ENCODE peak calls at places on chromosomes 4 and X, in five cellular contexts. A, D, N, T and W are unnamed samples.

GRCh38 chrX:108264376-108264775 is 172.8 kb downstream of the ATG4A start:
- DNase-seq in A (no peak), D (no peak), N (no peak), T (no peak), W (no peak)

GRCh38 chrX:106246511-106246910 is 78.4 kb downstream of the PWWP3B start:
- DNase-seq in A (no peak), D (no peak), N (no peak), T (no peak), W (no peak)

GRCh38 chr4:176290520-176290919 is 21.5 kb upstream of the ASB5 start:
- DNase-seq in A (no peak), D (no peak), N (no peak), T (no peak), W (no peak)

GRCh38 chrX:152072236-152072635 is 66.1 kb downstream of the MAGEA10 start:
- DNase-seq in A (no peak), D (no peak), N (no peak), T (no peak), W (no peak)

GRCh38 chrX:115602729-115603389 is 41.9 kb downstream of the PLS3 start:
- DNase-seq in A (no peak), D (no peak), N (no peak), T (no peak), W (no peak)

GRCh38 chr4:129246850-129247542 is 151.0 kb downstream of the C4orf33 start:
- DNase-seq in A (no peak), D (no peak), N (no peak), T (no peak), W (no peak)

GRCh38 chrX:150361777-150362351 is 1.3 kb upstream of the MAMLD1 start:
- DNase-seq in A (no peak), D (no peak), N (peak), T (peak), W (no peak)

GRCh38 chr4:158821228-158822009 is 52.6 kb downstream of the FNIP2 start:
- DNase-seq in A (no peak), D (no peak), N (no peak), T (no peak), W (no peak)

GRCh38 chr4:74418063-74418670 is 26.8 kb upstream of the AREG start:
- DNase-seq in A (peak), D (no peak), N (no peak), T (no peak), W (no peak)

GRCh38 chrX:108033890-108034289 is 11.0 kb upstream of the VSIG1 start:
- DNase-seq in A (no peak), D (no peak), N (no peak), T (no peak), W (no peak)

GRCh38 chrX:120749141-120749846 is 119.4 kb upstream of the C1GALT1C1 start:
- DNase-seq in A (no peak), D (no peak), N (no peak), T (no peak), W (no peak)

GRCh38 chrX:74924449-74925209 is 623 bp downstream of the NEXMIF start:
- DNase-seq in A (no peak), D (no peak), N (peak), T (peak), W (peak)

GRCh38 chr4:107755841-107756356 is 35.9 kb upstream of the PAPSS1 start:
- DNase-seq in A (no peak), D (no peak), N (no peak), T (no peak), W (no peak)

GRCh38 chrX:71579136-71579989 is 1.1 kb downstream of the GCNA start:
- DNase-seq in A (no peak), D (no peak), N (no peak), T (peak), W (no peak)

GRCh38 chrX:16828126-16828908 is 41.8 kb downstream of the RBBP7 start:
- DNase-seq in A (no peak), D (no peak), N (no peak), T (no peak), W (no peak)

GRCh38 chr4:165814256-165815010 is 58.6 kb upstream of the TLL1 start:
- DNase-seq in A (no peak), D (no peak), N (no peak), T (no peak), W (no peak)

GRCh38 chrX:103726477-103726876 is 15.8 kb downstream of the TMEM31 start:
- DNase-seq in A (no peak), D (no peak), N (no peak), T (no peak), W (no peak)

GRCh38 chr4:176839656-176840055 is 46.9 kb upstream of the VEGFC start:
- DNase-seq in A (no peak), D (no peak), N (no peak), T (no peak), W (no peak)

GRCh38 chr4:115729739-115730266 is 616.4 kb upstream of the NDST4 start:
- DNase-seq in A (no peak), D (no peak), N (no peak), T (no peak), W (no peak)

GRCh38 chrX:133745361-133745760 is 240.0 kb downstream of the GPC3 start:
- DNase-seq in A (no peak), D (no peak), N (no peak), T (no peak), W (no peak)

GRCh38 chr4:16264798-16265197 is 38.5 kb upstream of the TAPT1 start:
- DNase-seq in A (peak), D (peak), N (no peak), T (peak), W (peak)

GRCh38 chr4:145409393-145409792 is 72.3 kb upstream of the SMAD1 start:
- DNase-seq in A (no peak), D (no peak), N (no peak), T (no peak), W (no peak)
- TF ChIP-seq JUND in A (no peak), D (no peak), N (no peak), T (no peak), W (no peak)

GRCh38 chrX:81168391-81168790 is 33.3 kb downstream of the HMGN5 start:
- DNase-seq in A (no peak), D (no peak), N (no peak), T (no peak), W (no peak)

GRCh38 chrX:81174286-81174685 is 27.4 kb downstream of the HMGN5 start:
- DNase-seq in A (no peak), D (no peak), N (no peak), T (no peak), W (no peak)
- TF ChIP-seq JUND in A (no peak), D (no peak), N (no peak), T (no peak), W (no peak)

GRCh38 chr4:98930311-98930865 is 1.5 kb upstream of the EIF4E start:
- DNase-seq in A (no peak), D (no peak), N (no peak), T (no peak), W (no peak)
- TF ChIP-seq JUND in A (no peak), D (no peak), N (no peak), T (no peak), W (no peak)

GRCh38 chr4:150178161-150178560 is 99.9 kb downstream of the DCLK2 start:
- DNase-seq in A (no peak), D (no peak), N (no peak), T (no peak), W (no peak)

GRCh38 chr4:150182794-150183193 is 104.5 kb downstream of the DCLK2 start:
- DNase-seq in A (no peak), D (no peak), N (no peak), T (no peak), W (no peak)

GRCh38 chr4:150176559-150176958 is 98.3 kb downstream of the DCLK2 start:
- DNase-seq in A (no peak), D (no peak), N (no peak), T (peak), W (no peak)

DNA sequence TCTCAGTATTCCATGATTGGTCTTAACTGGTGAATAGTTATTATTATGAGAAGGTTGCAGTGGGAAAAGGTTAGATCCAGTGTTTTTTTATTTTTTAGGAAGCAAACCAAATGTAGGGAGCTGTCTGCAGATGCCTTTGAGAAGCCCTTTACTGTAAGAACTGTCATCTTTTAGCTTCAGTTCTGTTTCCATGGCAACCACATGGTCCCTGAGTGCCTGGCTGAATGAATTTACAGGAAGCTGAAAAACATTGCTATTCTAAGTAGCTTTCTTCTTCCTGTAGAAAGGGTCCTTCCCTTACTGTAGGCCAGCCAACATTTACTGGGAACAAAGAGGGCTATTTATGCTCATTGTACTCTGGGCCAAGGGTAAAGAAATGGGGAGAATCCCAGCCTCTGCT is 103.3 kb downstream of the DCLK2 start:
- DNase-seq in A (no peak), D (no peak), N (no peak), T (peak), W (no peak)
- TF ChIP-seq JUND in A (no peak), D (no peak), N (no peak), T (no peak), W (no peak)

DNA sequence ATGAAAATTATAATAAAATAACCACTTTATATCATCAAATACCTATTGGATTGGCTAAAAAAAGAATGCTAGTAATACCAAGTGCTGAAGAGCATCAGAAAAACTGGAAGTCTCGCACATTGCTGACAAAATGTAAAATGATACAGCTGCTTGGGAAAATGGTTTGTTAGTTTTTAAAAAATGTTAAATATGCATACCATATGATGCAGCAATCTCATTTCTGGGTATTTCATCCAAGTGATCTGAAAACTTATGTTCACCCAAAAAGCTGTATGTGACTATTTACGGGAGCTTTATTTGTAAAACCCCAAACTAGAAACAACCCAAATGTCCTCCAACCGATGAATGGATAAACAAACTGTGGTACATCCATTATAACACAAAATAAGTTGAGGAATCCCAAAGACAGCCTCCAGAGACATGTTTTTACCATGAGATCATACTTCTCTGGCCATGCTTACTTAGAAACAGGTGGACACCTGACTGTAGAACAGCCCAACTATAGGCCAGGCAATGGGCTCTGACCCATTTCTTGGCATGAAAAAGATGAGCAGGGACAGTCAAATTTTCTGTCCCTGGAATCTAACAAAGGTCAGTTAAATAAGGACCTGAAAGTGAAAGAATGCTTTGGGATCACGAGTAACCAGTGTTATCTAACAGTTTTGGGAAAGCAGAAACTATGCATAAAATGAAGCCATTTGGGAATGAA is 47.5 kb upstream of the FAM120C start:
- DNase-seq in A (no peak), D (no peak), N (no peak), T (no peak), W (no peak)
- TF ChIP-seq JUND in A (no peak), D (no peak), N (no peak), T (no peak), W (no peak)